ENCODE peak calls at places on chromosomes 13 and 19, in five cellular contexts. D, L, J, G and C are unnamed samples.
A peak's percentile ranks its signal among the peaks of the same experiment; 100 is the strongest.

GRCh38 chr13:26855921-26856320 is 95.3 kb upstream of the GPR12 start:
- DNase-seq in D (no peak), L (no peak), J (no peak), G (no peak), C (no peak)

GRCh38 chr13:83883061-83883523 is 818 bp upstream of the SLITRK1 start:
- DNase-seq in D (no peak), L (peak; percentile 57), J (no peak), G (no peak), C (no peak)

GRCh38 chr13:95338905-95339304 is 37.7 kb upstream of the ABCC4 start:
- DNase-seq in D (no peak), L (no peak), J (no peak), G (no peak), C (no peak)

GRCh38 chr13:45932611-45933182 is 81.1 kb upstream of the SIAH3 start:
- DNase-seq in D (no peak), L (no peak), J (no peak), G (no peak), C (no peak)

GRCh38 chr19:10568444-10568825 is 344 bp downstream of the CDKN2D start:
- DNase-seq in D (peak; percentile 59), L (peak; percentile 67), J (no peak), G (no peak), C (no peak)

GRCh38 chr19:39247701-39248664 is 673 bp downstream of the IFNL4 start:
- DNase-seq in D (no peak), L (no peak), J (no peak), G (no peak), C (no peak)

GRCh38 chr13:44329909-44330545 is 43.6 kb upstream of the SERP2 start:
- DNase-seq in D (no peak), L (no peak), J (no peak), G (no peak), C (no peak)

GRCh38 chr19:4977299-4978174 is 8.6 kb downstream of the KDM4B start:
- DNase-seq in D (peak; percentile 45), L (no peak), J (no peak), G (no peak), C (peak; percentile 74)

GRCh38 chr19:1591421-1592022 is 1.1 kb downstream of the MBD3 start:
- DNase-seq in D (no peak), L (no peak), J (no peak), G (no peak), C (no peak)

GRCh38 chr19:28829762-28830161 is 383.2 kb downstream of the UQCRFS1 start:
- DNase-seq in D (no peak), L (no peak), J (no peak), G (no peak), C (peak; percentile 40)

GRCh38 chr19:1651548-1652394 is 644 bp downstream of the TCF3 start:
- DNase-seq in D (peak; percentile 36), L (no peak), J (peak; percentile 37), G (peak; percentile 42), C (peak; percentile 61)

GRCh38 chr19:47032171-47032811 is 12.7 kb downstream of the NPAS1 start:
- DNase-seq in D (peak; percentile 33), L (peak; percentile 54), J (peak; percentile 52), G (no peak), C (peak; percentile 59)

GRCh38 chr13:27131202-27131623 is 40.4 kb downstream of the USP12 start:
- DNase-seq in D (peak; percentile 98), L (no peak), J (peak; percentile 50), G (no peak), C (no peak)

GRCh38 chr19:532578-533484 is 1.3 kb downstream of the CDC34 start:
- DNase-seq in D (peak; percentile 57), L (no peak), J (peak; percentile 14), G (no peak), C (peak; percentile 93)

GRCh38 chr13:70905035-70905434 is 796.8 kb upstream of the KLHL1 start:
- DNase-seq in D (no peak), L (no peak), J (no peak), G (no peak), C (no peak)